ENCODE peak calls at places on chromosomes 16 and 17, in ten cellular contexts. I is epithelial cell of esophagus; J is GM03348; G is stimulated activated CD4-positive, alpha-beta T cell treated with anti-CD3 and anti-CD28 coated beads, TNF-alpha, amount 100 ng/mL, for 48 hours; V is heart right ventricle; Q is activated CD8-positive, alpha-beta memory T cell treated with anti-CD3 and anti-CD28 coated beads for 4 hours; N is fibroblast of lung; Z is stimulated activated CD8-positive, alpha-beta memory T cell treated with anti-CD3 and anti-CD28 coated beads, Interleukin-4, amount 100 ng/mL, for 1 hour; O is heart left ventricle; Y is sigmoid colon. P is an unnamed sample.

GRCh38 chr17:35716897-35717839 is 14.3 kb upstream of the RASL10B start:
- DNase-seq in I (peak), G (no peak), Z (no peak), J (no peak), O (no peak), V (no peak), Q (no peak), Y (no peak), N (peak), P (no peak)

GRCh38 chr16:48960830-48961229 is 320.8 kb downstream of the CBLN1 start:
- DNase-seq in G (no peak), O (no peak), J (no peak), Q (no peak), Y (no peak), Z (no peak), I (no peak), V (no peak), N (no peak), P (no peak)

GRCh38 chr16:81547194-81547918 is 102.7 kb downstream of the CMIP start:
- DNase-seq in I (no peak), J (no peak), Z (no peak), G (no peak), Q (no peak), N (no peak), Y (no peak), V (no peak), O (no peak), P (no peak)

GRCh38 chr17:2926019-2926650 is 129.9 kb downstream of the RAP1GAP2 start:
- DNase-seq in Q (no peak), N (no peak), V (no peak), J (no peak), G (no peak), I (peak), O (no peak), Y (no peak), Z (no peak), P (no peak)

GRCh38 chr17:18332909-18333489 is 17.9 kb downstream of the SMCR8 start:
- DNase-seq in J (peak), Q (no peak), Y (no peak), I (no peak), N (no peak), Z (no peak), G (no peak), O (no peak), V (no peak), P (no peak)

GRCh38 chr16:87834015-87834667 is 35.2 kb downstream of the SLC7A5 start:
- DNase-seq in Y (no peak), V (no peak), I (no peak), N (no peak), G (no peak), Q (no peak), O (no peak), J (no peak), Z (no peak), P (no peak)

GRCh38 chr17:17942846-17943245 is 29.4 kb downstream of the TOM1L2 start:
- DNase-seq in V (no peak), N (peak), G (no peak), J (peak), Z (no peak), I (peak), O (no peak), Y (no peak), Q (no peak), P (no peak)

GRCh38 chr17:74737299-74738050 is 419 bp downstream of the RAB37 start:
- DNase-seq in I (no peak), Z (no peak), O (no peak), G (no peak), Q (no peak), V (no peak), N (no peak), Y (no peak), J (no peak), P (peak)

GRCh38 chr17:4492762-4493561 is 5.7 kb upstream of the SPNS2 start:
- DNase-seq in O (no peak), J (no peak), G (no peak), V (no peak), N (peak), I (peak), Z (no peak), Q (no peak), Y (no peak), P (peak)

GRCh38 chr17:36892112-36892838 is 45.0 kb upstream of the LHX1 start:
- DNase-seq in Q (no peak), O (no peak), V (no peak), J (no peak), Z (no peak), I (no peak), Y (no peak), N (no peak), G (no peak), P (no peak)

GRCh38 chr17:34252138-34252889 is 2.8 kb upstream of the CCL2 start:
- DNase-seq in J (peak), Z (no peak), Q (no peak), O (peak), G (no peak), Y (peak), I (peak), N (peak), V (peak), P (no peak)

GRCh38 chr16:9049241-9049640 is 42.2 kb upstream of the HAPSTR1 start:
- DNase-seq in V (no peak), J (peak), Q (no peak), I (peak), G (no peak), N (peak), Y (no peak), O (no peak), Z (no peak), P (no peak)

GRCh38 chr16:30490210-30490609 is 17.7 kb downstream of the ITGAL start:
- DNase-seq in V (no peak), J (no peak), G (no peak), N (no peak), Q (no peak), I (peak), O (no peak), Z (no peak), Y (no peak), P (no peak)

GRCh38 chr17:29196784-29197515 is 16.8 kb upstream of the MYO18A start:
- DNase-seq in V (no peak), N (no peak), Q (no peak), O (no peak), G (no peak), Z (no peak), Y (no peak), J (no peak), I (no peak), P (no peak)

GRCh38 chr16:13629704-13630103 is 290.2 kb upstream of the ERCC4 start:
- DNase-seq in Y (no peak), G (no peak), V (no peak), J (no peak), N (no peak), Z (no peak), I (no peak), Q (no peak), O (no peak), P (no peak)

GRCh38 chr16:85420501-85421337 is 192.4 kb upstream of the GSE1 start:
- DNase-seq in Q (peak), O (peak), Y (peak), J (peak), Z (peak), V (peak), G (peak), N (peak), I (peak), P (peak)

GRCh38 chr17:79646721-79647455 is 36.0 kb upstream of the RBFOX3 start:
- DNase-seq in J (no peak), Z (no peak), O (peak), N (no peak), Q (no peak), Y (peak), I (no peak), V (no peak), G (no peak), P (no peak)

GRCh38 chr17:48104440-48104839 is 3.1 kb upstream of the SNX11 start:
- DNase-seq in V (no peak), I (no peak), G (no peak), J (no peak), O (no peak), N (no peak), Z (no peak), Q (no peak), Y (no peak), P (no peak)

GRCh38 chr16:81514041-81514559 is 69.5 kb downstream of the CMIP start:
- DNase-seq in N (no peak), O (no peak), Q (no peak), Z (no peak), V (no peak), G (no peak), Y (no peak), I (no peak), J (no peak), P (no peak)

GRCh38 chr17:34974179-34974578 is 6.1 kb upstream of the LIG3 start:
- DNase-seq in I (no peak), O (no peak), G (no peak), J (no peak), Y (no peak), V (no peak), Q (no peak), Z (no peak), N (no peak), P (no peak)

P was measured in DND-41.